ENCODE peak calls at places on chromosomes 7 and 10, in ten cellular contexts. O, W, U, P, I, F, G, R, Y and M are unnamed samples.

GRCh38 chr10:28668363-28669226 is 8.7 kb upstream of the BAMBI start:
- DNase-seq in O (peak), W (peak), U (peak), P (no peak), I (no peak), F (peak), G (peak), R (peak), Y (no peak), M (peak)

GRCh38 chr10:106038246-106038645 is 1126.3 kb downstream of the SORCS1 start:
- DNase-seq in O (no peak), W (no peak), U (no peak), P (no peak), I (no peak), F (no peak), G (no peak), R (no peak), Y (no peak), M (no peak)

GRCh38 chr7:150369740-150370501 is 1.3 kb downstream of the REPIN1 start:
- DNase-seq in O (no peak), W (no peak), U (peak), P (no peak), I (no peak), F (no peak), G (peak), R (no peak), Y (no peak), M (no peak)

GRCh38 chr10:59362991-59363390 is 642 bp upstream of the FAM13C start:
- DNase-seq in O (peak), W (peak), U (peak), P (no peak), I (peak), F (peak), G (peak), R (peak), Y (peak), M (no peak)

GRCh38 chr10:61923210-61924024 is 21.9 kb downstream of the ARID5B start:
- DNase-seq in O (peak), W (no peak), U (no peak), P (no peak), I (no peak), F (peak), G (no peak), R (no peak), Y (no peak), M (no peak)

GRCh38 chr7:84274029-84274638 is 79.5 kb upstream of the SEMA3A start:
- DNase-seq in O (no peak), W (no peak), U (no peak), P (no peak), I (no peak), F (no peak), G (peak), R (no peak), Y (no peak), M (no peak)

GRCh38 chr7:7672545-7673239 is 32.1 kb downstream of the UMAD1 start:
- DNase-seq in O (no peak), W (no peak), U (no peak), P (no peak), I (no peak), F (no peak), G (no peak), R (no peak), Y (no peak), M (no peak)

GRCh38 chr10:92847185-92847864 is 995 bp upstream of the EXOC6 start:
- DNase-seq in O (no peak), W (no peak), U (no peak), P (no peak), I (no peak), F (no peak), G (no peak), R (no peak), Y (no peak), M (peak)

GRCh38 chr10:49168821-49169495 is 19.2 kb downstream of the TMEM273 start:
- DNase-seq in O (no peak), W (no peak), U (no peak), P (no peak), I (no peak), F (no peak), G (no peak), R (no peak), Y (no peak), M (no peak)

GRCh38 chr10:124239134-124239533 is 145.7 kb upstream of the CHST15 start:
- DNase-seq in O (no peak), W (no peak), U (peak), P (no peak), I (no peak), F (no peak), G (no peak), R (no peak), Y (no peak), M (no peak)

GRCh38 chr7:40623863-40624262 is 489.1 kb downstream of the SUGCT start:
- DNase-seq in O (no peak), W (no peak), U (no peak), P (no peak), I (no peak), F (no peak), G (no peak), R (no peak), Y (no peak), M (no peak)

GRCh38 chr7:27189560-27190283 is 4.7 kb upstream of the HOXA11 start:
- DNase-seq in O (peak), W (no peak), U (no peak), P (no peak), I (no peak), F (peak), G (no peak), R (no peak), Y (no peak), M (no peak)

GRCh38 chr10:113165643-113166042 is 215.6 kb downstream of the TCF7L2 start:
- DNase-seq in O (no peak), W (no peak), U (no peak), P (no peak), I (no peak), F (no peak), G (no peak), R (no peak), Y (no peak), M (no peak)

GRCh38 chr10:107554351-107554750 is 389.8 kb upstream of the SORCS1 start:
- DNase-seq in O (no peak), W (no peak), U (no peak), P (no peak), I (no peak), F (no peak), G (no peak), R (no peak), Y (no peak), M (no peak)

GRCh38 chr7:100974021-100974420 is 4.7 kb downstream of the MUC12 start:
- DNase-seq in O (no peak), W (no peak), U (no peak), P (no peak), I (no peak), F (no peak), G (no peak), R (no peak), Y (no peak), M (no peak)

GRCh38 chr10:43390791-43391190 is 18.2 kb downstream of the HNRNPF start:
- DNase-seq in O (no peak), W (no peak), U (peak), P (no peak), I (no peak), F (no peak), G (peak), R (peak), Y (peak), M (peak)

GRCh38 chr7:108660465-108660864 is 90.8 kb downstream of the DNAJB9 start:
- DNase-seq in O (no peak), W (no peak), U (no peak), P (peak), I (no peak), F (no peak), G (peak), R (no peak), Y (no peak), M (no peak)

GRCh38 chr10:98898987-98899386 is 336.7 kb downstream of the HPSE2 start:
- DNase-seq in O (no peak), W (no peak), U (no peak), P (no peak), I (no peak), F (no peak), G (no peak), R (no peak), Y (no peak), M (no peak)

GRCh38 chr7:47362984-47363383 is 218.9 kb downstream of the TNS3 start:
- DNase-seq in O (no peak), W (no peak), U (no peak), P (no peak), I (no peak), F (no peak), G (no peak), R (no peak), Y (no peak), M (no peak)

GRCh38 chr10:60964257-60965235 is 20.6 kb upstream of the RHOBTB1 start:
- DNase-seq in O (peak), W (peak), U (peak), P (peak), I (peak), F (peak), G (peak), R (peak), Y (peak), M (peak)

GRCh38 chr10:17673517-17674051 is 29.6 kb downstream of the STAM start:
- DNase-seq in O (no peak), W (no peak), U (no peak), P (peak), I (no peak), F (no peak), G (no peak), R (no peak), Y (peak), M (peak)

GRCh38 chr7:134798155-134798554 is 18.7 kb downstream of the CALD1 start:
- DNase-seq in O (no peak), W (no peak), U (no peak), P (no peak), I (no peak), F (no peak), G (no peak), R (no peak), Y (no peak), M (no peak)

GRCh38 chr10:71232089-71232998 is 20.0 kb downstream of the UNC5B start:
- DNase-seq in O (peak), W (peak), U (no peak), P (no peak), I (no peak), F (peak), G (no peak), R (peak), Y (peak), M (no peak)

GRCh38 chr7:149790754-149791360 is 17.5 kb upstream of the ZNF467 start:
- DNase-seq in O (no peak), W (no peak), U (no peak), P (no peak), I (no peak), F (no peak), G (no peak), R (no peak), Y (no peak), M (no peak)

GRCh38 chr10:74223755-74224530 is 72.9 kb downstream of the ADK start:
- DNase-seq in O (no peak), W (no peak), U (no peak), P (peak), I (no peak), F (no peak), G (peak), R (no peak), Y (no peak), M (no peak)

GRCh38 chr10:21336476-21337170 is 188.9 kb downstream of the SKIDA1 start:
- DNase-seq in O (no peak), W (peak), U (no peak), P (peak), I (peak), F (peak), G (peak), R (peak), Y (no peak), M (peak)

GRCh38 chr7:73363225-73364005 is 35.5 kb downstream of the FKBP6 start:
- DNase-seq in O (no peak), W (no peak), U (no peak), P (no peak), I (no peak), F (no peak), G (no peak), R (no peak), Y (no peak), M (no peak)

GRCh38 chr7:6453737-6454136 is 6.0 kb upstream of the DAGLB start:
- DNase-seq in O (no peak), W (no peak), U (peak), P (peak), I (no peak), F (no peak), G (no peak), R (no peak), Y (no peak), M (no peak)

GRCh38 chr7:76427635-76428034 is 2.9 kb downstream of the ZP3 start:
- DNase-seq in O (no peak), W (no peak), U (peak), P (no peak), I (no peak), F (no peak), G (no peak), R (no peak), Y (no peak), M (no peak)

GRCh38 chr7:983182-984071 is 446 bp downstream of the CYP2W1 start:
- DNase-seq in O (no peak), W (no peak), U (no peak), P (no peak), I (no peak), F (peak), G (no peak), R (no peak), Y (no peak), M (no peak)

GRCh38 chr7:127888825-127889224 is 142.4 kb downstream of the LRRC4 start:
- DNase-seq in O (no peak), W (no peak), U (no peak), P (no peak), I (no peak), F (no peak), G (no peak), R (no peak), Y (no peak), M (no peak)

GRCh38 chr10:13351340-13351915 is 3.3 kb upstream of the SEPHS1 start:
- DNase-seq in O (no peak), W (no peak), U (no peak), P (no peak), I (no peak), F (no peak), G (no peak), R (no peak), Y (no peak), M (no peak)

GRCh38 chr10:65602182-65602865 is 1323.5 kb upstream of the LRRTM3 start:
- DNase-seq in O (no peak), W (no peak), U (no peak), P (no peak), I (no peak), F (no peak), G (no peak), R (no peak), Y (no peak), M (no peak)

GRCh38 chr7:82105463-82105862 is 335.6 kb upstream of the HGF start:
- DNase-seq in O (no peak), W (no peak), U (no peak), P (peak), I (no peak), F (no peak), G (peak), R (no peak), Y (no peak), M (no peak)

GRCh38 chr10:78150756-78151155 is 117.1 kb downstream of the RPS24 start:
- DNase-seq in O (no peak), W (no peak), U (no peak), P (no peak), I (no peak), F (no peak), G (no peak), R (no peak), Y (no peak), M (no peak)

GRCh38 chr10:21488246-21488953 is 37.1 kb downstream of the SKIDA1 start:
- DNase-seq in O (no peak), W (no peak), U (no peak), P (no peak), I (no peak), F (no peak), G (peak), R (no peak), Y (no peak), M (no peak)

GRCh38 chr10:119316729-119317097 is 109.3 kb downstream of the GRK5 start:
- DNase-seq in O (no peak), W (no peak), U (no peak), P (peak), I (no peak), F (no peak), G (peak), R (no peak), Y (no peak), M (no peak)

DNA sequence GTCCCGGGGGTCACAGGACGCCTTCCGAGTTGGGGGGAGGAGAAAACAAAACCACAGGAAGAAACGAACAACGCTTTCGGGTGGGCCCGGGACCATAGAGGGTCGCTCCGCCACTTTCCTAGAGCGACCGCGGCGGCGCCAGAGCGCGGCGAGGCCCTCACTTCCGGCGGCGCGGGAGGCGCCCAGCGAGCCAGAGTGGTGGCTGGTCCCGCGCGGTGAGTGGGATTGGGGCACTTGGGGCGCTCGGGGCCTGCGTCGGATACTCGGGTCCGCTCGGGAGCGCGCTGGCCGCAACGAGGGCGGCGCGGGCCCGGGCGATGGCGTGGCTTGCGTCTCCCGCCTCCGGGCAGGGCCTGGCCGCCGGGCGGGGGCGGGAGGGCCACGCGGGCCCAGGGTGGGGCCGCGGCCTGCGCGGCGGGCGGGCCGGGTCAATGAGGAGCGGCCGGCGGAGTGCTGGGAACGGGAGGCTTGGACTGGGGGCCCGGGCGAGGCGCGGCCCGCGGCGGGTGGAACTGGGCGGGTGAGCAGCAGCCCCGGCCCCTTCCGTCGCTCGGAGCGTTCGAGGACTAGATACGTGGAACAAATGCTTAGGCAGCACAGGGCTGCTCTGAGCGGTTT is at the start of gene ZNF22:
- DNase-seq in O (peak), W (no peak), U (peak), P (no peak), I (no peak), F (no peak), G (peak), R (peak), Y (peak), M (peak)
- TF ChIP-seq POLR2A in O (no peak), W (no peak), U (no peak), P (no peak), I (no peak), F (peak), G (peak), R (peak), Y (no peak), M (peak)

GRCh38 chr10:70145666-70146488 is 623 bp downstream of the TYSND1 start:
- DNase-seq in O (peak), W (peak), U (peak), P (no peak), I (peak), F (peak), G (peak), R (peak), Y (peak), M (peak)
- TF ChIP-seq POLR2A in O (no peak), W (no peak), U (no peak), P (no peak), I (no peak), F (no peak), G (no peak), R (no peak), Y (no peak), M (no peak)

GRCh38 chr7:99499713-99500636 is at the start of gene ZNF394:
- DNase-seq in O (peak), W (peak), U (peak), P (peak), I (peak), F (peak), G (peak), R (peak), Y (peak), M (peak)

GRCh38 chr7:99500637-99501009 is 542 bp upstream of the ZNF394 start:
- DNase-seq in O (no peak), W (no peak), U (peak), P (no peak), I (no peak), F (no peak), G (no peak), R (no peak), Y (no peak), M (no peak)

GRCh38 chr7:99505324-99505662 is 831 bp downstream of the ZKSCAN5 start:
- DNase-seq in O (no peak), W (no peak), U (no peak), P (no peak), I (no peak), F (no peak), G (no peak), R (no peak), Y (no peak), M (no peak)

GRCh38 chr7:99504281-99504602 is 220 bp upstream of the ZKSCAN5 start:
- DNase-seq in O (no peak), W (peak), U (no peak), P (peak), I (no peak), F (no peak), G (no peak), R (no peak), Y (no peak), M (no peak)

DNA sequence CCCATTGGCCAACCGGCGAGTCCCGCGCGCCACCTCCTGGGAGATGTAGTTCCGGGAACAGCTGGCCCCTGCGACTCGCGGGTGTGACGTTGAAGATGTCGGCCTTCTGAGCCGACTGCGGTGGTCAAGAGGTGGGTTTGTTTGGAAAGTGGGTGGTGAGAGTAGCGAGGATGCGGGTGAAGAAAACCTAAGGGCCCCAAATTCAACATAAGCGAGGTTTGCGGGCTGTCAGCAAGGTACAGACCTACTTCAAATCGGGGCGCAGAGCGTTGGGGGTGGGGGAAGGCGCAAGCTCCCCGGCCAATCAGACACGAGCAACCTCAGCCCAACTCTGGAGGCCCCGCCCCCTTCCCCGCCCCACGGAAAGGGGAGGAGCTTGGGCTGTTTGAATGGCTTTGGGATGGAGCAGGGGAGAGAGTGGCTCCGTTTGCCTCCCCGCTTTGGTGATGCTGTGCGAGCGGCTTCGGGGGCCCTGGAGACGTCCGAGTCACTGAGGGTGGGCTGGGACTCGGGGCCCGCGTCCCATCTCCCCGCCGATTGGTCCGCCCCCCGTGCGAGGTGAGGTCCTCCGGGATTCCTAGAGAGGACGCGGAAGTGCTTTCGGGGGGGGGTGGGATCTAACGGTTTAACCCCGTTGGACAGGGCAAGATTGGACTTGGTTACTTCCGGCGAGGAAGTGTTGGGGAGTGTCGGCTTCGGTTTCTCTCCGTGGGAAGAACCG is at the start of gene ZKSCAN5:
- DNase-seq in O (peak), W (peak), U (peak), P (peak), I (peak), F (peak), G (peak), R (peak), Y (peak), M (peak)
- TF ChIP-seq POLR2A in O (no peak), W (peak), U (peak), P (peak), I (no peak), F (peak), G (no peak), R (peak), Y (peak), M (peak)

GRCh38 chr10:131959841-131960240 is 21.9 kb downstream of the BNIP3 start:
- DNase-seq in O (no peak), W (no peak), U (peak), P (no peak), I (no peak), F (no peak), G (no peak), R (no peak), Y (no peak), M (no peak)

GRCh38 chr10:131961777-131962450 is 19.8 kb downstream of the BNIP3 start:
- DNase-seq in O (no peak), W (no peak), U (peak), P (no peak), I (no peak), F (no peak), G (no peak), R (no peak), Y (no peak), M (no peak)

GRCh38 chr10:131961047-131961776 is 20.5 kb downstream of the BNIP3 start:
- DNase-seq in O (no peak), W (no peak), U (peak), P (no peak), I (no peak), F (no peak), G (no peak), R (no peak), Y (peak), M (no peak)

GRCh38 chr10:131963350-131963749 is 18.4 kb downstream of the BNIP3 start:
- DNase-seq in O (no peak), W (no peak), U (peak), P (no peak), I (no peak), F (no peak), G (no peak), R (no peak), Y (no peak), M (no peak)

DNA sequence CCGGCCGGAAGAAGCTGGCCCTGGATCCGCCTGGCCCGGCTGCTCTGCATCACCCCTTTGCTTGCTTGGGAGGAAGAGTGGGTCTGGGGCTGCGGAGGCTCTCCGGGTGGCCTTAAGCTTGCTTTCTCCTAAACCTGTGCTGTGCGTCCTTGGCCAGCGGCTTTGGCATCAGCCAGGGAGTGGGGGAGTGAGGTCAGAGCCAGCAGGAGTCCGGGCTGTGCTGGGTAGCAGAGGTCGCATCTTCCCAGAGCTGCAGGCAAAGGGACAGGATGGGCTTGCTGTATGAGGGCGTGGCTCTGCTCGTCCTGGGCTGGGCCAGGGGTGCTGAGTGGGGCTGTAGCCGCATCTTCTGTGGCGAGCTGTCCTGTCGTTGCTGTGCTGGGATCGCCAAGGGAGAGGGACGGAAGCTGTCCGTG is 21.1 kb downstream of the BNIP3 start:
- DNase-seq in O (no peak), W (no peak), U (peak), P (no peak), I (no peak), F (no peak), G (no peak), R (no peak), Y (no peak), M (no peak)
- TF ChIP-seq POLR2A in O (no peak), W (no peak), U (no peak), P (no peak), I (no peak), F (no peak), G (no peak), R (no peak), Y (no peak), M (no peak)